ENCODE peak calls at places on chromosomes 3 and 15, in ten cellular contexts. I is Kasumi-1, D is activated gamma-delta T cell, G is brain microvascular endothelial cell, W is H54, E is dermis blood vessel endothelial cell, P is HuH-7, A is GF-D8, T is GDM1, X is naive B cell. Y is an unnamed sample.

GRCh38 chr3:149023951-149024350 is 32.6 kb downstream of the GYG1 start:
- DNase-seq in I (no peak), D (no peak), G (no peak), W (no peak), E (no peak), P (no peak), A (no peak), T (no peak), X (no peak), Y (no peak)

GRCh38 chr15:69679623-69680228 is 227.1 kb downstream of the RPLP1 start:
- DNase-seq in I (no peak), D (no peak), G (no peak), W (no peak), E (no peak), P (no peak), A (no peak), T (no peak), X (no peak), Y (no peak)

GRCh38 chr3:126053513-126053912 is 30.4 kb downstream of the SLC41A3 start:
- DNase-seq in I (no peak), D (no peak), G (no peak), W (no peak), E (no peak), P (no peak), A (no peak), T (no peak), X (no peak), Y (no peak)

GRCh38 chr15:48897144-48897814 is 19.3 kb downstream of the EID1 start:
- DNase-seq in I (no peak), D (no peak), G (peak), W (no peak), E (no peak), P (no peak), A (no peak), T (no peak), X (no peak), Y (no peak)

GRCh38 chr15:70292511-70292760 is 194.7 kb upstream of the TLE3 start:
- DNase-seq in I (no peak), D (no peak), G (no peak), W (no peak), E (no peak), P (no peak), A (no peak), T (no peak), X (no peak), Y (no peak)

GRCh38 chr15:44219073-44219472 is 24.0 kb upstream of the FRMD5 start:
- DNase-seq in I (no peak), D (no peak), G (no peak), W (no peak), E (no peak), P (no peak), A (no peak), T (no peak), X (no peak), Y (no peak)

GRCh38 chr3:181710581-181711255 is 1.0 kb upstream of the SOX2 start:
- DNase-seq in I (no peak), D (no peak), G (no peak), W (no peak), E (no peak), P (no peak), A (no peak), T (no peak), X (no peak), Y (no peak)

GRCh38 chr15:60568883-60569495 is 90.0 kb upstream of the ICE2 start:
- DNase-seq in I (no peak), D (no peak), G (no peak), W (no peak), E (no peak), P (no peak), A (no peak), T (no peak), X (no peak), Y (no peak)

GRCh38 chr3:50264389-50264963 is 4.5 kb upstream of the SEMA3B start:
- DNase-seq in I (no peak), D (no peak), G (peak), W (peak), E (peak), P (peak), A (no peak), T (no peak), X (no peak), Y (no peak)

GRCh38 chr15:48373855-48374421 is 42.7 kb downstream of the DUT start:
- DNase-seq in I (no peak), D (no peak), G (peak), W (no peak), E (peak), P (no peak), A (no peak), T (no peak), X (no peak), Y (no peak)

GRCh38 chr3:64074091-64074490 is 50.8 kb upstream of the PSMD6 start:
- DNase-seq in I (no peak), D (no peak), G (no peak), W (no peak), E (no peak), P (no peak), A (no peak), T (no peak), X (no peak), Y (no peak)

GRCh38 chr3:50418845-50419244 is 59.5 kb upstream of the TMEM115 start:
- DNase-seq in I (peak), D (no peak), G (peak), W (peak), E (no peak), P (no peak), A (no peak), T (no peak), X (no peak), Y (no peak)

GRCh38 chr3:143881102-143881501 is 32.8 kb upstream of the SLC9A9 start:
- DNase-seq in I (no peak), D (no peak), G (peak), W (no peak), E (peak), P (no peak), A (no peak), T (no peak), X (no peak), Y (no peak)

GRCh38 chr3:3353153-3353552 is 173.7 kb upstream of the CRBN start:
- DNase-seq in I (no peak), D (no peak), G (no peak), W (no peak), E (no peak), P (no peak), A (no peak), T (no peak), X (no peak), Y (no peak)

GRCh38 chr3:126540946-126541627 is 17.1 kb downstream of the CHST13 start:
- DNase-seq in I (peak), D (no peak), G (no peak), W (no peak), E (no peak), P (no peak), A (peak), T (peak), X (no peak), Y (peak)

GRCh38 chr3:126114406-126115386 is 30.8 kb upstream of the SLC41A3 start:
- DNase-seq in I (no peak), D (no peak), G (no peak), W (no peak), E (no peak), P (no peak), A (no peak), T (no peak), X (no peak), Y (no peak)

GRCh38 chr3:129602309-129602708 is 4.2 kb downstream of the PLXND1 start:
- DNase-seq in I (no peak), D (no peak), G (no peak), W (no peak), E (peak), P (no peak), A (no peak), T (no peak), X (no peak), Y (no peak)

GRCh38 chr3:159209459-159209858 is 407.6 kb downstream of the MFSD1 start:
- DNase-seq in I (no peak), D (no peak), G (no peak), W (no peak), E (no peak), P (no peak), A (no peak), T (no peak), X (no peak), Y (no peak)

GRCh38 chr3:31417486-31417885 is 115.2 kb upstream of the STT3B start:
- DNase-seq in I (no peak), D (no peak), G (no peak), W (no peak), E (peak), P (no peak), A (no peak), T (no peak), X (no peak), Y (no peak)

GRCh38 chr3:141227752-141228151 is 3.9 kb upstream of the PXYLP1 start:
- DNase-seq in I (no peak), D (no peak), G (peak), W (no peak), E (no peak), P (no peak), A (no peak), T (no peak), X (no peak), Y (no peak)

GRCh38 chr15:101394654-101395053 is 94.9 kb downstream of the PCSK6 start:
- DNase-seq in I (no peak), D (no peak), G (no peak), W (no peak), E (no peak), P (no peak), A (no peak), T (no peak), X (no peak), Y (no peak)

GRCh38 chr3:168285506-168285905 is 189.8 kb upstream of the GOLIM4 start:
- DNase-seq in I (no peak), D (no peak), G (no peak), W (no peak), E (no peak), P (no peak), A (no peak), T (no peak), X (no peak), Y (no peak)

GRCh38 chr3:67863869-67864268 is 209.5 kb upstream of the SUCLG2 start:
- DNase-seq in I (no peak), D (no peak), G (peak), W (peak), E (peak), P (peak), A (no peak), T (no peak), X (no peak), Y (peak)

GRCh38 chr3:101976473-101976872 is 127.2 kb downstream of the NFKBIZ start:
- DNase-seq in I (no peak), D (no peak), G (no peak), W (no peak), E (no peak), P (peak), A (no peak), T (no peak), X (no peak), Y (no peak)

Y was measured in KBM-7.